ENCODE peak calls at places on chromosomes 1 and 21, in six cellular contexts. T, K, B, V, E and D are unnamed samples. For H3K79me2 and H3K4me1, the result is how much of the 10 kb centered on the place peaks cover.

GRCh38 chr1:157496121-157496526 is 56.2 kb downstream of the FCRL5 start:
- DNase-seq in E (peak), B (peak), T (peak), V (peak), K (no peak), D (peak)

GRCh38 chr21:40950970-40951369 is 104.0 kb upstream of the DSCAM start:
- DNase-seq in B (no peak), E (peak), V (no peak), K (peak), T (no peak), D (no peak)

GRCh38 chr1:29390491-29391361 is 154.4 kb downstream of the PTPRU start:
- DNase-seq in E (no peak), V (no peak), T (no peak), K (no peak), B (no peak), D (no peak)

GRCh38 chr1:156623946-156624813 is 5.0 kb downstream of the HAPLN2 start:
- DNase-seq in K (no peak), V (peak), T (no peak), B (peak), E (peak), D (no peak)

GRCh38 chr1:33893147-33893830 is 29.4 kb downstream of the HMGB4 start:
- DNase-seq in B (peak), K (no peak), T (no peak), V (no peak), E (no peak), D (no peak)

GRCh38 chr1:83641206-83641658 is 357.7 kb downstream of the TTLL7 start:
- DNase-seq in V (peak), E (peak), K (no peak), B (peak), T (peak), D (no peak)

GRCh38 chr21:41866274-41866809 is 12.8 kb downstream of the PRDM15 start:
- DNase-seq in T (no peak), E (no peak), V (no peak), K (no peak), B (no peak), D (no peak)

GRCh38 chr1:109989656-109990653 is 5.4 kb downstream of the AHCYL1 start:
- DNase-seq in K (no peak), B (peak), E (no peak), T (no peak), V (no peak), D (peak)

GRCh38 chr1:114105401-114105979 is 48.2 kb downstream of the SYT6 start:
- DNase-seq in B (no peak), T (no peak), V (peak), E (no peak), K (no peak), D (no peak)

GRCh38 chr1:100400332-100400933 is 48.1 kb downstream of the CDC14A start:
- DNase-seq in E (no peak), T (peak), K (no peak), B (no peak), V (peak), D (peak)

GRCh38 chr1:29569971-29570634 is 333.8 kb downstream of the PTPRU start:
- DNase-seq in B (peak), V (no peak), K (peak), T (no peak), E (peak), D (no peak)

GRCh38 chr21:41142051-41142795 is 25.7 kb upstream of the BACE2 start:
- DNase-seq in K (peak), V (peak), B (peak), T (no peak), E (peak), D (no peak)

GRCh38 chr1:184691719-184692324 is 62.8 kb downstream of the EDEM3 start:
- DNase-seq in K (no peak), V (peak), B (peak), E (peak), T (no peak), D (peak)

GRCh38 chr1:231295938-231296337 is 41.7 kb downstream of the EXOC8 start:
- DNase-seq in T (no peak), E (no peak), K (no peak), B (no peak), V (no peak), D (no peak)

GRCh38 chr1:34143984-34144383 is 21.0 kb downstream of the CSMD2 start:
- DNase-seq in E (no peak), K (no peak), T (no peak), B (no peak), V (no peak), D (no peak)

GRCh38 chr1:38451541-38451993 is 405.0 kb upstream of the POU3F1 start:
- DNase-seq in V (peak), B (peak), T (no peak), E (no peak), K (no peak), D (no peak)

GRCh38 chr1:16969057-16969609 is 11.3 kb downstream of the MFAP2 start:
- DNase-seq in B (no peak), K (no peak), V (no peak), T (no peak), E (no peak), D (no peak)

GRCh38 chr21:46095814-46096595 is 1.9 kb upstream of the COL6A2 start:
- DNase-seq in E (no peak), V (no peak), K (no peak), T (no peak), B (no peak), D (no peak)

GRCh38 chr1:75083223-75083622 is 51.0 kb upstream of the LHX8 start:
- DNase-seq in K (no peak), B (no peak), T (no peak), E (no peak), V (peak), D (no peak)

GRCh38 chr1:197737916-197738315 is 37.4 kb downstream of the DENND1B start:
- DNase-seq in E (no peak), V (no peak), K (no peak), B (no peak), T (no peak), D (no peak)

GRCh38 chr1:163655565-163655964 is 333.8 kb downstream of the NUF2 start:
- DNase-seq in E (no peak), V (no peak), K (no peak), B (no peak), T (no peak), D (no peak)

GRCh38 chr1:108750476-108751191 is 4.2 kb downstream of the STXBP3 start:
- DNase-seq in V (no peak), K (no peak), T (no peak), E (peak), B (peak), D (no peak)

GRCh38 chr1:110035236-110035752 is 870 bp downstream of the STRIP1 start:
- DNase-seq in V (peak), E (peak), K (no peak), B (peak), T (no peak), D (no peak)

GRCh38 chr1:161382214-161383019 is 14.7 kb upstream of the CFAP126 start:
- DNase-seq in E (peak), B (peak), K (peak), T (no peak), V (peak), D (peak)

GRCh38 chr1:10614377-10615225 is 139.9 kb downstream of the PEX14 start:
- DNase-seq in V (no peak), T (no peak), K (no peak), E (no peak), B (no peak), D (no peak)

GRCh38 chr21:45017376-45017960 is 56.9 kb upstream of the ADARB1 start:
- DNase-seq in B (no peak), V (no peak), T (no peak), K (no peak), E (no peak), D (no peak)

GRCh38 chr1:160726498-160727391 is 12.3 kb upstream of the SLAMF7 start:
- DNase-seq in K (peak), B (peak), T (peak), E (peak), V (peak), D (peak)

GRCh38 chr21:34498623-34499022 is 13.4 kb downstream of the KCNE1 start:
- DNase-seq in K (no peak), T (no peak), B (no peak), E (peak), V (no peak), D (no peak)

GRCh38 chr1:169109561-169110134 is 3.2 kb downstream of the ATP1B1 start:
- DNase-seq in V (peak), K (no peak), B (peak), T (no peak), E (peak), D (peak)

GRCh38 chr1:36900128-36900527 is 134.2 kb downstream of the GRIK3 start:
- DNase-seq in K (no peak), E (no peak), T (no peak), B (no peak), V (no peak), D (no peak)

GRCh38 chr1:165138960-165139359 is 217.6 kb downstream of the LMX1A start:
- DNase-seq in K (no peak), V (no peak), E (peak), B (no peak), T (no peak), D (no peak)

GRCh38 chr21:42086969-42087368 is 15.9 kb downstream of the UMODL1 start:
- DNase-seq in V (no peak), E (no peak), K (no peak), T (no peak), B (no peak), D (peak)

GRCh38 chr1:153483776-153484175 is 23.3 kb upstream of the S100A7 start:
- DNase-seq in K (no peak), V (peak), B (no peak), E (no peak), T (no peak), D (no peak)

GRCh38 chr1:74053407-74053806 is 144.6 kb downstream of the LRRIQ3 start:
- DNase-seq in K (no peak), V (no peak), E (peak), B (peak), T (no peak), D (no peak)

GRCh38 chr1:116481934-116482333 is 88.9 kb downstream of the CD58 start:
- DNase-seq in E (no peak), B (no peak), T (no peak), K (no peak), V (no peak), D (no peak)

GRCh38 chr1:197106869-197107268 is 39.6 kb downstream of the ASPM start:
- DNase-seq in E (no peak), K (no peak), V (no peak), T (no peak), B (no peak), D (no peak)

GRCh38 chr21:43809853-43810504 is 20.6 kb downstream of the RRP1 start:
- DNase-seq in E (no peak), K (no peak), B (no peak), T (no peak), V (no peak), D (no peak)

GRCh38 chr1:246508897-246509688 is 2.0 kb upstream of the SMYD3 start:
- DNase-seq in V (no peak), T (no peak), B (no peak), K (no peak), E (no peak), D (no peak)

GRCh38 chr1:54400321-54400720 is 5.9 kb downstream of the SSBP3 start:
- DNase-seq in K (no peak), B (no peak), T (no peak), V (no peak), E (no peak), D (no peak)

GRCh38 chr1:54397980-54398379 is 8.2 kb downstream of the SSBP3 start:
- DNase-seq in V (no peak), B (no peak), T (no peak), E (no peak), K (no peak), D (no peak)

GRCh38 chr1:54399765-54400164 is 6.4 kb downstream of the SSBP3 start:
- DNase-seq in E (no peak), V (no peak), B (no peak), K (no peak), T (no peak), D (no peak)

GRCh38 chr1:54397090-54397591 is 9.1 kb downstream of the SSBP3 start:
- DNase-seq in B (no peak), T (no peak), K (no peak), V (no peak), E (no peak), D (no peak)

GRCh38 chr1:54398963-54399528 is 7.1 kb downstream of the SSBP3 start:
- DNase-seq in K (no peak), B (no peak), T (no peak), E (no peak), V (no peak), D (no peak)
- H3K79me2 ChIP-seq in K (under half), B (under half), T (half or more), E (under half), V (half or more), D (under half)

GRCh38 chr1:162631546-162632233 is 574 bp upstream of the DDR2 start:
- DNase-seq in K (no peak), T (no peak), V (no peak), B (peak), E (no peak), D (no peak)
- H3K4me1 ChIP-seq in K (under half), T (under half), V (under half), B (under half), E (under half), D (under half)

DNA sequence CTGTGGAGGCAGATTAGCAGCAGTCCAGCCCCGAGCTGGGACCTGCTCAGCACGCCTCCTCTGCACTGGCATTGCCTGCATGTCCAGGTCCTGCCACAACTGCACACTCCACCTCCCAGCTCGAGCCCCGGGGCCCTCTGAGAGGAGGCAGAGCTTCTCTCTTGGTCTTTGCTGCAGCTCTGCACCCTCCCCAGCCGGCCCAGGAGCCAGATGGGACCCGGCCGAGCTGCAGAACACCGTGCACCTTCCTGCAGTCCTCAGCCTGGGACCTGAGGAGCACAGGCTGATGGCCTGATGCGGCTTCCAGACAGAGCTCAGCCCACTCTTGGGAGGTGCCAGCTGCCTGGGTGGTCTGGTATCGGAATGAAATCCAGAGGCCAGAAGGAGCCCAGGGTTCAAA is 10.8 kb upstream of the SPSB1 start:
- DNase-seq in T (no peak), B (no peak), E (no peak), K (no peak), V (no peak), D (no peak)
- H3K4me2 ChIP-seq in T (no peak), B (peak), E (no peak), K (peak), V (no peak), D (no peak)

DNA sequence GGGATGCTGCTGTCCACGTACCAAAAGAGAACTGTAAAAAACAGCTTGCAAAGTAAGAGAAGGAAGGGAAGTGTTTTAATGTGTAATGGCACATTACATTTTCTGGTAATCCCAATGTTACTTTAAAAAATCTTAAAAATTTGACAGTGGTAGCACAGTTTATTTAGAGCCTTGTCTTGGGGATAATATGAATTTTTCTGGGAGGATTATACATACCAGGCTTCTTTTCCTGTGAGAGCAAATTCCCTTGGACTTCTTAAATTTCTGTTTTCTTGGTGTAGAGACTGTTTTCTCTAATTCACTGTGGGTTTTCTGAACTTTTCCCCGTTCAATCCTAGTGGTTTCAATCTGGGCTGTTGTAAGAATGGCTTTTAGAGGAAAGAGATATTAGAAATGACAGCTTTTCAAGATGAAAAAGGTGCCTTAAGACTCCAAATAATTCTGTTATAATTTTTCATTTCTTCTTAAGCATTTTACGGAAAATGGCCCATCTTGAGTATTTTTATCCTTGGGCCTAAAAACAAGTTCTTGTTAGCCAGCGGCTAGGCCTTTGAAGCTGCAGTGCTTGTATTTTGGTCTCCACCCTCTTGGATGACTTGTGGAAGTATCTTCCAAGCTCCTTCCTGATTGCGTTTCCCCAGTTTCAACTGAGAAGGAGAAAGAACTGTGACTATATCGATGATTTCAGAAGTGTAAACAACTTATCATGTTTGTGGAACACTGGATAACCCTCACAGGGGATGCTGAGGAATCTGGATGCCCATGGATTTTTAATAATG is 70.0 kb downstream of the LEPR start:
- DNase-seq in B (no peak), E (no peak), T (no peak), K (no peak), V (no peak), D (no peak)
- H3K79me2 ChIP-seq in B (under half), E (under half), T (under half), K (under half), V (under half), D (under half)

DNA sequence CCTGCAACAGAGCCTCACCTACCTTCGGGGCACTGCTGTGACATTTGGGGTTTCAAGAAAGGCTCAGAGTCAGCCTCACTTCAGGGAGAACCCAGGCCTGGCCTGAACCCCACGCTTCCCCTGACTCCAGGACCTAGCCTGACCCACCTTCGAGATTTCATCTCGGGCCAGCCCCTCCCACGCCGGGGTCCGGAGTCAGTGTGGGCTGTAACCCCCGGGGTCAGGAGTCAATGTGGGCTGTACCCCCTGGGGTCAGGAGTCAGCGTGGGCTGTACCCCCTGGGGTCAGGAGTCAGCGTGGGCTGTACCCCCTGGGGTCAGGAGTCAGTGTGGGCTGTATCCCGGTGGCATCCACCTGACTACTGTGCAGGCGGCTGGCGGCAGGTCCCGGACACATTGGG is 183.0 kb upstream of the RAB4A start:
- DNase-seq in E (no peak), K (no peak), B (no peak), V (no peak), T (no peak), D (no peak)
- H3K4me1 ChIP-seq in E (under half), K (under half), B (under half), V (under half), T (under half), D (under half)

GRCh38 chr1:41021526-41022308 is at the start of gene SLFNL1:
- DNase-seq in T (no peak), V (peak), E (no peak), K (no peak), B (no peak), D (no peak)

GRCh38 chr1:41020109-41020576 is 1.4 kb downstream of the SLFNL1 start:
- DNase-seq in V (no peak), T (no peak), K (no peak), E (no peak), B (no peak), D (no peak)

GRCh38 chr1:41019353-41019745 is 2.2 kb downstream of the SLFNL1 start:
- DNase-seq in T (no peak), V (peak), K (no peak), B (no peak), E (no peak), D (no peak)

GRCh38 chr1:41022424-41022823 is 899 bp upstream of the SLFNL1 start:
- DNase-seq in K (no peak), V (no peak), B (no peak), T (no peak), E (no peak), D (no peak)

GRCh38 chr1:41020654-41021053 is 871 bp downstream of the SLFNL1 start:
- DNase-seq in E (no peak), V (no peak), K (no peak), T (no peak), B (no peak), D (no peak)
- H3K4me2 ChIP-seq in E (no peak), V (no peak), K (no peak), T (no peak), B (no peak), D (no peak)